ENCODE peak calls at places on chromosome 14, in nine cellular contexts. G is foreskin fibroblast, A is aorta, O is hepatocyte, R is Peyer's patch, N is MM.1S, T is suprapubic skin, I is A549, F is neuronal stem cell. E is an unnamed sample.

GRCh38 chr14:53793790-53794560 is 162.7 kb downstream of the BMP4 start:
- DNase-seq in G (no peak), A (no peak), O (no peak), R (no peak), N (no peak), T (no peak), I (peak), F (no peak), E (peak)

GRCh38 chr14:54108481-54109471 is 152.2 kb upstream of the BMP4 start:
- DNase-seq in G (peak), A (no peak), O (no peak), R (no peak), N (no peak), T (no peak), I (peak), F (no peak), E (no peak)

GRCh38 chr14:99659333-99659741 is 14.4 kb downstream of the HHIPL1 start:
- DNase-seq in G (no peak), A (no peak), O (no peak), R (peak), N (no peak), T (no peak), I (no peak), F (no peak), E (no peak)

GRCh38 chr14:67572608-67573007 is 27.5 kb downstream of the PIGH start:
- DNase-seq in G (no peak), A (no peak), O (no peak), R (peak), N (no peak), T (peak), I (no peak), F (no peak), E (no peak)

GRCh38 chr14:84144166-84144565 is 1385.8 kb upstream of the FLRT2 start:
- DNase-seq in G (no peak), A (no peak), O (no peak), R (no peak), N (no peak), T (no peak), I (no peak), F (no peak), E (no peak)

GRCh38 chr14:100850841-100851585 is 25.1 kb downstream of the MEG3 start:
- DNase-seq in G (no peak), A (peak), O (peak), R (peak), N (peak), T (no peak), I (peak), F (no peak), E (peak)

GRCh38 chr14:34874386-34875030 is 652 bp downstream of the BAZ1A start:
- DNase-seq in G (peak), A (peak), O (peak), R (peak), N (peak), T (peak), I (peak), F (peak), E (peak)

GRCh38 chr14:74542056-74542685 is 48.6 kb downstream of the ISCA2 start:
- DNase-seq in G (no peak), A (peak), O (no peak), R (no peak), N (no peak), T (no peak), I (no peak), F (no peak), E (no peak)

GRCh38 chr14:100072783-100073346 is 7.6 kb downstream of the EVL start:
- DNase-seq in G (no peak), A (no peak), O (no peak), R (no peak), N (peak), T (no peak), I (no peak), F (no peak), E (no peak)

GRCh38 chr14:77068515-77069200 is 29.4 kb upstream of the CIPC start:
- DNase-seq in G (no peak), A (no peak), O (no peak), R (no peak), N (no peak), T (no peak), I (no peak), F (no peak), E (no peak)

GRCh38 chr14:34951286-34951685 is 31.5 kb upstream of the SRP54 start:
- DNase-seq in G (no peak), A (no peak), O (no peak), R (no peak), N (no peak), T (no peak), I (no peak), F (no peak), E (no peak)

GRCh38 chr14:23441076-23441475 is 5.6 kb upstream of the MYH7 start:
- DNase-seq in G (no peak), A (no peak), O (no peak), R (no peak), N (no peak), T (no peak), I (no peak), F (no peak), E (no peak)

GRCh38 chr14:83085725-83086124 is 1552.1 kb upstream of the SEL1L start:
- DNase-seq in G (no peak), A (no peak), O (no peak), R (no peak), N (no peak), T (no peak), I (no peak), F (no peak), E (no peak)

GRCh38 chr14:63962896-63963295 is 110.1 kb downstream of the SYNE2 start:
- DNase-seq in G (no peak), A (no peak), O (no peak), R (no peak), N (no peak), T (no peak), I (no peak), F (no peak), E (no peak)

GRCh38 chr14:99192823-99193222 is 79.2 kb downstream of the BCL11B start:
- DNase-seq in G (no peak), A (no peak), O (no peak), R (peak), N (no peak), T (no peak), I (no peak), F (no peak), E (no peak)

GRCh38 chr14:90454041-90455000 is 57.5 kb downstream of the CALM1 start:
- DNase-seq in G (peak), A (peak), O (peak), R (peak), N (no peak), T (no peak), I (peak), F (peak), E (peak)
- H3K4me3 ChIP-seq in G (peak), A (no peak), O (no peak), R (peak), N (no peak), T (no peak), I (no peak), F (no peak), E (no peak)

GRCh38 chr14:68668028-68668427 is 124.8 kb downstream of the ZFP36L1 start:
- DNase-seq in G (no peak), A (no peak), O (no peak), R (no peak), N (no peak), T (peak), I (no peak), F (no peak), E (no peak)
- H3K4me3 ChIP-seq in G (no peak), A (no peak), O (no peak), R (no peak), N (no peak), T (no peak), I (no peak), F (no peak), E (no peak)

DNA sequence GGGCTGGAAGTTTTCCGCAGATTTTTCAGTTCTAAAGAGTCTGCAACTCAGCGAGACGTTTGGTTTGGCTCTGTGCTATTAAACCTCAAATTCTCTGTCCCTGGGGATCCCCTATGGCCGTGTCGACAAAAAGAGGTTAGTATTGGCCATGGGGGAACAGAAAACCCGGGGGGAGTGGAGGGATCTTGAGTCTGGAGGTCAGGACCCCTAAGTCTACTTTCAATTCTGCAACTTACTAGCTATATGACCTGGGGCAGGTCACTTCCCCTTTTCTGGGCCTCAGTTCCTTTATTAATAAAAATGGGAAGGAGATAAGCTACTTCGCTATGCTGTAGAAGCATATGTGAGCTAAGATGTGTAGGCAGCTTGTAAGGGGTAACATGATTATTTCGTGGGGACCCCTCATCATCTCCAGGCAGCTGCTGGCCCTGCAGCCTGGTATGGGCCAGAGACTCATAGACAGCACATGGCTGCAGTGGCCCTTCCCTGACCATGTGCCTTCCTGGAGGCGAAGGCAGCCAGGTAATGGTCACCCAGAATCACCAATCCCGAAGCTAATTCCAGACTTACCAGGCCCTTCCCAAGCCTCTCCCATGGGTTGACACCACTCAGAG is 8.6 kb downstream of the ASB2 start:
- DNase-seq in G (no peak), A (no peak), O (no peak), R (no peak), N (no peak), T (no peak), I (no peak), F (no peak), E (no peak)
- H3K4me3 ChIP-seq in G (no peak), A (no peak), O (no peak), R (no peak), N (no peak), T (no peak), I (no peak), F (no peak), E (no peak)

GRCh38 chr14:20563966-20564365 is 3.1 kb upstream of the RNASE9 start:
- DNase-seq in G (no peak), A (no peak), O (no peak), R (no peak), N (no peak), T (no peak), I (no peak), F (no peak), E (no peak)

GRCh38 chr14:20569066-20569465 is 8.2 kb upstream of the RNASE9 start:
- DNase-seq in G (no peak), A (no peak), O (no peak), R (no peak), N (no peak), T (no peak), I (no peak), F (no peak), E (no peak)

GRCh38 chr14:20564501-20564997 is 3.7 kb upstream of the RNASE9 start:
- DNase-seq in G (no peak), A (no peak), O (no peak), R (no peak), N (no peak), T (no peak), I (no peak), F (no peak), E (no peak)

GRCh38 chr14:20568393-20568792 is 7.5 kb upstream of the RNASE9 start:
- DNase-seq in G (no peak), A (no peak), O (no peak), R (no peak), N (no peak), T (no peak), I (no peak), F (no peak), E (no peak)
- H3K4me3 ChIP-seq in G (no peak), A (no peak), O (no peak), R (no peak), N (no peak), T (no peak), I (no peak), F (no peak), E (no peak)

GRCh38 chr14:105326891-105327694 is 12.5 kb downstream of the PACS2 start:
- DNase-seq in G (no peak), A (no peak), O (no peak), R (no peak), N (no peak), T (no peak), I (no peak), F (no peak), E (peak)
- H3K4me3 ChIP-seq in G (no peak), A (no peak), O (no peak), R (no peak), N (no peak), T (no peak), I (no peak), F (no peak), E (peak)

DNA sequence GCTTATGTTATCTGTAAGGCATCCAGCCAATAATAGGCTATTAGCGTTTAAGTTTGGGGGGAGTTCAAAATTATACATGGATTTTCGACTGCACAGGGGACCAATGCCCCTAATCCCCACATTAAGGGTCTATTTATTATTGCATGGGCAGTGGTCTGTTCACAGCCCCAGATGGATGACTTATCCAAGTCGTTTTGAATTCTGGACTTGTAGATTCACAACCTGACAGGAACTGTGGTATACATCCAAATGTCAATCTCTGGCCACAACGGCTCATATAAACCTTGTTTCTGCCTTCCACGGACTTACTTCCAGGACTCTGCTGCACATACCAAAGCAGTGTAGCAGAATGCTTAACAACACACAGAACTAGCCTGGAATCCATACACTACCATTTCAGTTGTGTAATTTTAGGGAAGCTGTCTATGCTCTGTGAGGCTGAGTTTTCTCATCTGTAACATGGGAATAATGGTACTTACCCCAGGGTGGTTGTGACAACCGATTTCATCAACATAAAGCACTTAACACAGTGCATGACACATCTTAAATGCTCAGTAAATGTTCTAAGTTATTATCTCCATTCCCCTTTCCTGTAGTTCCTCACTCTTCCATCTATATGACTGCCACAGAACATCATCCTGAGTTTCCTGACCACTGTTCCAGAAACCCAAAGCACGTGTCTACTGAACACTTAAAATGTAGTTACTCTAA is 3.7 kb downstream of the DDX24 start:
- DNase-seq in G (no peak), A (no peak), O (no peak), R (no peak), N (no peak), T (no peak), I (no peak), F (no peak), E (no peak)
- H3K4me3 ChIP-seq in G (no peak), A (peak), O (no peak), R (peak), N (no peak), T (peak), I (no peak), F (no peak), E (peak)

E was measured in psoas muscle.